ENCODE peak calls at places on chromosomes 13 and 19, in ten cellular contexts. B, Q, I, Z, G, Y, D, J, O and T are unnamed samples.

GRCh38 chr13:113451951-113452421 is 1.3 kb downstream of the ADPRHL1 start:
- DNase-seq in B (no peak), Q (no peak), Z (no peak), J (peak), G (no peak), Y (no peak), D (no peak), O (no peak), I (no peak), T (no peak)

GRCh38 chr13:51258612-51259358 is 36.6 kb downstream of the FAM124A start:
- DNase-seq in B (no peak), G (no peak), Y (no peak), I (no peak), J (no peak), D (no peak), Q (no peak), O (no peak), Z (no peak), T (no peak)

GRCh38 chr19:53881482-53882390 is at the start of gene PRKCG:
- DNase-seq in D (no peak), J (no peak), Z (peak), I (no peak), O (peak), B (peak), Q (peak), G (no peak), Y (peak), T (no peak)

GRCh38 chr13:106047859-106048258 is 487.6 kb downstream of the EFNB2 start:
- DNase-seq in Q (no peak), D (no peak), G (peak), I (peak), O (no peak), Z (no peak), Y (no peak), J (no peak), B (no peak), T (no peak)

GRCh38 chr19:44076325-44076724 is 4.4 kb downstream of the ZNF284 start:
- DNase-seq in B (no peak), O (no peak), Z (no peak), Q (no peak), J (no peak), D (no peak), I (no peak), Y (no peak), G (no peak), T (no peak)

GRCh38 chr13:40409278-40409677 is 257.2 kb downstream of the FOXO1 start:
- DNase-seq in I (no peak), Z (no peak), B (no peak), G (no peak), O (no peak), D (no peak), J (no peak), Q (no peak), Y (no peak), T (no peak)

GRCh38 chr19:30428856-30429255 is 56.7 kb downstream of the ZNF536 start:
- DNase-seq in G (no peak), Q (no peak), J (no peak), I (no peak), D (no peak), Z (no peak), O (no peak), Y (no peak), B (no peak), T (no peak)

GRCh38 chr19:24062222-24062621 is 24.8 kb upstream of the ZNF254 start:
- DNase-seq in B (no peak), J (no peak), Y (no peak), I (peak), D (no peak), Z (no peak), Q (no peak), G (no peak), O (no peak), T (peak)

GRCh38 chr19:20078696-20079095 is 896 bp downstream of the ZNF90 start:
- DNase-seq in J (peak), D (peak), B (no peak), G (peak), I (peak), Z (no peak), Q (peak), O (no peak), Y (no peak), T (no peak)

GRCh38 chr13:77386880-77387606 is 60.1 kb upstream of the MYCBP2 start:
- DNase-seq in G (peak), D (peak), I (peak), Z (no peak), Y (no peak), J (peak), Q (no peak), O (no peak), B (no peak), T (peak)

GRCh38 chr13:105336706-105337582 is 1198.5 kb downstream of the EFNB2 start:
- DNase-seq in O (no peak), Z (no peak), D (no peak), B (no peak), G (peak), Q (no peak), J (peak), Y (no peak), I (peak), T (no peak)

GRCh38 chr19:9075064-9075964 is 11.5 kb upstream of the OR1M1 start:
- DNase-seq in J (peak), Q (no peak), G (peak), O (no peak), Y (no peak), B (no peak), Z (no peak), I (peak), D (peak), T (no peak)

GRCh38 chr19:1445932-1446712 is 3.8 kb upstream of the APC2 start:
- DNase-seq in Z (no peak), O (no peak), Q (no peak), Y (no peak), J (no peak), B (no peak), I (no peak), G (no peak), D (no peak), T (no peak)

GRCh38 chr19:16060294-16060693 is 16.0 kb upstream of the TPM4 start:
- DNase-seq in Y (no peak), D (no peak), I (no peak), Z (no peak), Q (no peak), O (no peak), B (no peak), G (no peak), J (no peak), T (no peak)

GRCh38 chr19:37991841-37992248 is 84.8 kb downstream of the SIPA1L3 start:
- DNase-seq in G (no peak), D (no peak), Y (no peak), I (no peak), J (no peak), Q (no peak), O (no peak), B (no peak), Z (no peak), T (no peak)

GRCh38 chr19:51467864-51468544 is 9.8 kb upstream of the SIGLEC8 start:
- DNase-seq in J (no peak), Z (no peak), Y (no peak), Q (no peak), D (no peak), O (no peak), B (no peak), G (no peak), I (no peak), T (no peak)

GRCh38 chr13:90591927-90592268 is 755.6 kb upstream of the MIR17HG start:
- DNase-seq in J (peak), B (no peak), O (no peak), D (no peak), G (peak), Q (no peak), I (no peak), Z (no peak), Y (no peak), T (no peak)

GRCh38 chr19:44258835-44259413 is 762 bp upstream of the ZNF233 start:
- DNase-seq in Z (no peak), O (no peak), G (peak), B (no peak), Y (no peak), I (no peak), Q (no peak), D (no peak), J (no peak), T (no peak)

GRCh38 chr13:42594577-42595571 is 20.9 kb downstream of the TNFSF11 start:
- DNase-seq in B (peak), I (peak), D (peak), O (peak), Q (peak), Y (peak), G (peak), J (peak), Z (peak), T (peak)

GRCh38 chr19:47650695-47651094 is 41.8 kb downstream of the BICRA start:
- DNase-seq in J (no peak), I (no peak), D (no peak), Y (no peak), G (no peak), Q (no peak), O (no peak), Z (no peak), B (no peak), T (no peak)

GRCh38 chr19:7679017-7679720 is 1.5 kb upstream of the TRAPPC5 start:
- DNase-seq in Y (peak), B (peak), Q (peak), I (no peak), O (peak), D (no peak), J (no peak), G (no peak), Z (peak), T (peak)

GRCh38 chr13:36098080-36098479 is 33.1 kb downstream of the DCLK1 start:
- DNase-seq in O (no peak), I (no peak), Q (no peak), Z (no peak), G (no peak), B (no peak), Y (no peak), D (no peak), J (no peak), T (no peak)

GRCh38 chr19:18290250-18291018 is 9.0 kb upstream of the JUND start:
- DNase-seq in O (peak), J (peak), B (peak), D (no peak), Q (peak), I (peak), Y (peak), Z (peak), G (peak), T (peak)

GRCh38 chr19:41089955-41090354 is 1.7 kb downstream of the CYP2A13 start:
- DNase-seq in D (no peak), I (no peak), G (no peak), Y (no peak), O (peak), J (no peak), Z (no peak), Q (no peak), B (no peak), T (no peak)

GRCh38 chr13:112143753-112144615 is 77.0 kb downstream of the SOX1 start:
- DNase-seq in I (no peak), O (no peak), Z (no peak), Q (no peak), J (no peak), Y (no peak), D (no peak), G (no peak), B (no peak), T (no peak)

GRCh38 chr19:40279761-40280607 is 5.2 kb downstream of the AKT2 start:
- DNase-seq in Q (no peak), Z (no peak), D (no peak), I (no peak), B (no peak), Y (no peak), G (peak), O (no peak), J (no peak), T (peak)

GRCh38 chr19:29285878-29286277 is 72.9 kb upstream of the UQCRFS1 start:
- DNase-seq in Q (peak), Z (no peak), B (no peak), J (no peak), G (no peak), D (no peak), Y (no peak), I (no peak), O (no peak), T (no peak)

GRCh38 chr19:54631489-54631888 is 1.2 kb downstream of the LILRB1 start:
- DNase-seq in D (no peak), B (no peak), Y (no peak), O (no peak), I (no peak), G (no peak), J (no peak), Z (no peak), Q (no peak), T (no peak)

GRCh38 chr13:28161370-28161769 is 23.0 kb downstream of the PAN3 start:
- DNase-seq in Q (no peak), Z (no peak), I (peak), J (peak), G (peak), Y (no peak), O (no peak), D (no peak), B (no peak), T (no peak)

GRCh38 chr13:77584111-77584510 is 48.6 kb downstream of the SCEL start:
- DNase-seq in G (no peak), I (no peak), Z (no peak), Q (no peak), O (no peak), B (no peak), J (no peak), D (no peak), Y (no peak), T (no peak)

GRCh38 chr13:75959861-75960481 is 323.8 kb downstream of the LMO7 start:
- DNase-seq in D (no peak), G (no peak), B (no peak), O (no peak), Q (no peak), J (no peak), Y (no peak), Z (no peak), I (no peak), T (no peak)

GRCh38 chr13:64538711-64539110 is 2691.4 kb downstream of the PCDH9 start:
- DNase-seq in B (no peak), J (no peak), Z (no peak), O (no peak), G (no peak), D (no peak), Y (no peak), I (peak), Q (no peak), T (no peak)

GRCh38 chr13:114043421-114044053 is 69.7 kb upstream of the C13orf46 start:
- DNase-seq in G (peak), Q (peak), Y (no peak), I (peak), Z (no peak), J (peak), B (peak), O (no peak), D (peak), T (peak)

GRCh38 chr13:37640499-37640898 is 41.9 kb upstream of the POSTN start:
- DNase-seq in J (peak), Q (no peak), G (peak), I (peak), Z (no peak), D (no peak), O (no peak), Y (no peak), B (no peak), T (peak)

GRCh38 chr13:62139597-62139996 is 723.9 kb upstream of the PCDH20 start:
- DNase-seq in G (no peak), J (no peak), B (no peak), D (no peak), O (no peak), Z (no peak), Q (no peak), Y (no peak), I (no peak), T (no peak)

GRCh38 chr19:44576843-44577565 is 36.4 kb upstream of the IGSF23 start:
- DNase-seq in Q (peak), B (no peak), Z (no peak), J (peak), O (peak), G (peak), Y (no peak), D (no peak), I (peak), T (peak)

GRCh38 chr19:7257148-7258041 is 36.8 kb downstream of the INSR start:
- DNase-seq in Q (no peak), I (peak), D (no peak), G (peak), Y (no peak), B (no peak), Z (no peak), O (no peak), J (peak), T (no peak)